ENCODE peak calls at places on chromosomes 2 and 18, in nine cellular contexts. One of them, this sample, is unnamed. For H3K36me3, the result is how much of the 10 kb centered on the place peaks cover.

GRCh38 chr2:32005371-32005976 is 5.3 kb downstream of the MEMO1 start:
- DNase-seq in brain microvascular endothelial cell: no peak
- DNase-seq in neural progenitor cell: no peak
- DNase-seq in left ventricle myocardium inferior: no peak
- DNase-seq in mammary epithelial cell: no peak
- DNase-seq in endodermal cell: no peak
- DNase-seq in hepatocyte: no peak
- DNase-seq in astrocyte: no peak
- DNase-seq in body of pancreas: no peak
- DNase-seq in this sample: no peak

GRCh38 chr2:175976758-175977157 is 25.3 kb downstream of the LNPK start:
- DNase-seq in left ventricle myocardium inferior: no peak
- DNase-seq in endodermal cell: no peak
- DNase-seq in body of pancreas: no peak
- DNase-seq in brain microvascular endothelial cell: peak
- DNase-seq in mammary epithelial cell: no peak
- DNase-seq in neural progenitor cell: no peak
- DNase-seq in hepatocyte: no peak
- DNase-seq in astrocyte: peak
- DNase-seq in this sample: no peak

GRCh38 chr2:235935773-235936172 is 232.4 kb downstream of the GBX2 start:
- DNase-seq in astrocyte: no peak
- DNase-seq in mammary epithelial cell: no peak
- DNase-seq in brain microvascular endothelial cell: no peak
- DNase-seq in body of pancreas: no peak
- DNase-seq in left ventricle myocardium inferior: no peak
- DNase-seq in neural progenitor cell: no peak
- DNase-seq in hepatocyte: no peak
- DNase-seq in endodermal cell: peak
- DNase-seq in this sample: no peak

GRCh38 chr2:9699139-9699823 is 68.5 kb upstream of the YWHAQ start:
- DNase-seq in brain microvascular endothelial cell: peak
- DNase-seq in astrocyte: peak
- DNase-seq in left ventricle myocardium inferior: no peak
- DNase-seq in mammary epithelial cell: peak
- DNase-seq in neural progenitor cell: no peak
- DNase-seq in hepatocyte: peak
- DNase-seq in body of pancreas: no peak
- DNase-seq in endodermal cell: peak
- DNase-seq in this sample: no peak

GRCh38 chr2:98541906-98542305 is 66.4 kb downstream of the COA5 start:
- DNase-seq in left ventricle myocardium inferior: no peak
- DNase-seq in brain microvascular endothelial cell: no peak
- DNase-seq in endodermal cell: peak
- DNase-seq in hepatocyte: no peak
- DNase-seq in body of pancreas: no peak
- DNase-seq in neural progenitor cell: no peak
- DNase-seq in mammary epithelial cell: peak
- DNase-seq in astrocyte: no peak
- DNase-seq in this sample: no peak

GRCh38 chr18:10074122-10074521 is 160.3 kb downstream of the VAPA start:
- DNase-seq in hepatocyte: no peak
- DNase-seq in astrocyte: peak
- DNase-seq in body of pancreas: no peak
- DNase-seq in mammary epithelial cell: peak
- DNase-seq in left ventricle myocardium inferior: no peak
- DNase-seq in endodermal cell: no peak
- DNase-seq in neural progenitor cell: no peak
- DNase-seq in brain microvascular endothelial cell: no peak
- DNase-seq in this sample: no peak

GRCh38 chr2:225233234-225233633 is 166.3 kb upstream of the NYAP2 start:
- DNase-seq in neural progenitor cell: no peak
- DNase-seq in mammary epithelial cell: peak
- DNase-seq in brain microvascular endothelial cell: peak
- DNase-seq in hepatocyte: no peak
- DNase-seq in astrocyte: peak
- DNase-seq in body of pancreas: no peak
- DNase-seq in endodermal cell: no peak
- DNase-seq in left ventricle myocardium inferior: no peak
- DNase-seq in this sample: no peak

GRCh38 chr2:239727776-239728600 is 297.2 kb downstream of the NDUFA10 start:
- DNase-seq in astrocyte: no peak
- DNase-seq in body of pancreas: no peak
- DNase-seq in left ventricle myocardium inferior: peak
- DNase-seq in mammary epithelial cell: no peak
- DNase-seq in neural progenitor cell: no peak
- DNase-seq in brain microvascular endothelial cell: no peak
- DNase-seq in endodermal cell: no peak
- DNase-seq in hepatocyte: no peak
- DNase-seq in this sample: no peak

GRCh38 chr2:219521066-219521880 is 7.0 kb downstream of the ASIC4 start:
- DNase-seq in mammary epithelial cell: no peak
- DNase-seq in endodermal cell: peak
- DNase-seq in neural progenitor cell: peak
- DNase-seq in left ventricle myocardium inferior: no peak
- DNase-seq in brain microvascular endothelial cell: no peak
- DNase-seq in hepatocyte: peak
- DNase-seq in body of pancreas: no peak
- DNase-seq in astrocyte: no peak
- DNase-seq in this sample: no peak

GRCh38 chr2:174180165-174180724 is 68.1 kb downstream of the OLA1 start:
- DNase-seq in astrocyte: no peak
- DNase-seq in body of pancreas: no peak
- DNase-seq in mammary epithelial cell: peak
- DNase-seq in left ventricle myocardium inferior: no peak
- DNase-seq in brain microvascular endothelial cell: no peak
- DNase-seq in neural progenitor cell: peak
- DNase-seq in hepatocyte: peak
- DNase-seq in endodermal cell: no peak
- DNase-seq in this sample: no peak

GRCh38 chr2:168490015-168490874 is 34.2 kb downstream of the CERS6 start:
- DNase-seq in brain microvascular endothelial cell: peak
- DNase-seq in left ventricle myocardium inferior: no peak
- DNase-seq in endodermal cell: peak
- DNase-seq in neural progenitor cell: peak
- DNase-seq in mammary epithelial cell: peak
- DNase-seq in astrocyte: peak
- DNase-seq in body of pancreas: no peak
- DNase-seq in hepatocyte: peak
- DNase-seq in this sample: no peak

GRCh38 chr2:64404002-64404731 is 49.8 kb upstream of the LGALSL start:
- DNase-seq in hepatocyte: peak
- DNase-seq in neural progenitor cell: peak
- DNase-seq in left ventricle myocardium inferior: peak
- DNase-seq in astrocyte: peak
- DNase-seq in body of pancreas: peak
- DNase-seq in brain microvascular endothelial cell: peak
- DNase-seq in mammary epithelial cell: no peak
- DNase-seq in endodermal cell: peak
- DNase-seq in this sample: peak

GRCh38 chr2:64403426-64403825 is 50.5 kb upstream of the LGALSL start:
- DNase-seq in astrocyte: no peak
- DNase-seq in body of pancreas: no peak
- DNase-seq in neural progenitor cell: no peak
- DNase-seq in endodermal cell: no peak
- DNase-seq in brain microvascular endothelial cell: no peak
- DNase-seq in left ventricle myocardium inferior: no peak
- DNase-seq in hepatocyte: no peak
- DNase-seq in mammary epithelial cell: no peak
- DNase-seq in this sample: no peak

GRCh38 chr2:64401501-64401880 is 52.5 kb upstream of the LGALSL start:
- DNase-seq in hepatocyte: peak
- DNase-seq in brain microvascular endothelial cell: no peak
- DNase-seq in astrocyte: no peak
- DNase-seq in endodermal cell: peak
- DNase-seq in neural progenitor cell: no peak
- DNase-seq in mammary epithelial cell: no peak
- DNase-seq in body of pancreas: no peak
- DNase-seq in left ventricle myocardium inferior: no peak
- DNase-seq in this sample: no peak

GRCh38 chr2:64404743-64405142 is 49.2 kb upstream of the LGALSL start:
- DNase-seq in endodermal cell: peak
- DNase-seq in hepatocyte: peak
- DNase-seq in left ventricle myocardium inferior: peak
- DNase-seq in body of pancreas: peak
- DNase-seq in neural progenitor cell: peak
- DNase-seq in brain microvascular endothelial cell: no peak
- DNase-seq in mammary epithelial cell: no peak
- DNase-seq in astrocyte: no peak
- DNase-seq in this sample: no peak

GRCh38 chr2:64402876-64403275 is 51.1 kb upstream of the LGALSL start:
- DNase-seq in hepatocyte: no peak
- DNase-seq in endodermal cell: no peak
- DNase-seq in neural progenitor cell: no peak
- DNase-seq in left ventricle myocardium inferior: no peak
- DNase-seq in brain microvascular endothelial cell: peak
- DNase-seq in astrocyte: no peak
- DNase-seq in body of pancreas: no peak
- DNase-seq in mammary epithelial cell: no peak
- DNase-seq in this sample: no peak
- TF ChIP-seq CTCF in hepatocyte: no peak
- TF ChIP-seq CTCF in endodermal cell: peak
- TF ChIP-seq CTCF in neural progenitor cell: no peak
- TF ChIP-seq CTCF in left ventricle myocardium inferior: no peak
- TF ChIP-seq CTCF in brain microvascular endothelial cell: peak
- TF ChIP-seq CTCF in astrocyte: no peak
- TF ChIP-seq CTCF in body of pancreas: no peak
- TF ChIP-seq CTCF in mammary epithelial cell: no peak
- TF ChIP-seq CTCF in this sample: no peak

DNA sequence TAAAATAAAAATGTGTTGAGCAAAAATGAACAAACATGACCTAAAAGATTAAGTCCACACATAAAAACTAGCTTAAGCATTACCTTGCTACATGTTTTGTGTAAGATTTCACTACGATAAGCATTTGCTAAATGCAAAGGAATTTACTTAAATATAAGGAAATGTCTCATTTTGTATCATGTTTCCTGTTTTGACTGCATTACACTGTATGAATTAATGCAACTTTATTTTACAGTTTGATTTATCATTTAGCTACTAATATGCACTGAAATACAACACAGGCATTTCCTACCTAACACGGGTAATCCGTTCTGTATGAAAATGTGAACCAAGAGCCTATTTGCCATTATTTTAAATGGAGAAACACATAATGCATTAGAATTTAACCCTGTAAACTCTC is 1076.5 kb upstream of the DDX18 start:
- DNase-seq in body of pancreas: no peak
- DNase-seq in brain microvascular endothelial cell: no peak
- DNase-seq in astrocyte: no peak
- DNase-seq in mammary epithelial cell: no peak
- DNase-seq in hepatocyte: no peak
- DNase-seq in endodermal cell: no peak
- DNase-seq in left ventricle myocardium inferior: no peak
- DNase-seq in neural progenitor cell: no peak
- DNase-seq in this sample: no peak
- H3K36me3 ChIP-seq in body of pancreas: under half
- H3K36me3 ChIP-seq in brain microvascular endothelial cell: under half
- H3K36me3 ChIP-seq in astrocyte: under half
- H3K36me3 ChIP-seq in mammary epithelial cell: under half
- H3K36me3 ChIP-seq in hepatocyte: under half
- H3K36me3 ChIP-seq in endodermal cell: under half
- H3K36me3 ChIP-seq in left ventricle myocardium inferior: under half
- H3K36me3 ChIP-seq in neural progenitor cell: under half
- H3K36me3 ChIP-seq in this sample: under half

DNA sequence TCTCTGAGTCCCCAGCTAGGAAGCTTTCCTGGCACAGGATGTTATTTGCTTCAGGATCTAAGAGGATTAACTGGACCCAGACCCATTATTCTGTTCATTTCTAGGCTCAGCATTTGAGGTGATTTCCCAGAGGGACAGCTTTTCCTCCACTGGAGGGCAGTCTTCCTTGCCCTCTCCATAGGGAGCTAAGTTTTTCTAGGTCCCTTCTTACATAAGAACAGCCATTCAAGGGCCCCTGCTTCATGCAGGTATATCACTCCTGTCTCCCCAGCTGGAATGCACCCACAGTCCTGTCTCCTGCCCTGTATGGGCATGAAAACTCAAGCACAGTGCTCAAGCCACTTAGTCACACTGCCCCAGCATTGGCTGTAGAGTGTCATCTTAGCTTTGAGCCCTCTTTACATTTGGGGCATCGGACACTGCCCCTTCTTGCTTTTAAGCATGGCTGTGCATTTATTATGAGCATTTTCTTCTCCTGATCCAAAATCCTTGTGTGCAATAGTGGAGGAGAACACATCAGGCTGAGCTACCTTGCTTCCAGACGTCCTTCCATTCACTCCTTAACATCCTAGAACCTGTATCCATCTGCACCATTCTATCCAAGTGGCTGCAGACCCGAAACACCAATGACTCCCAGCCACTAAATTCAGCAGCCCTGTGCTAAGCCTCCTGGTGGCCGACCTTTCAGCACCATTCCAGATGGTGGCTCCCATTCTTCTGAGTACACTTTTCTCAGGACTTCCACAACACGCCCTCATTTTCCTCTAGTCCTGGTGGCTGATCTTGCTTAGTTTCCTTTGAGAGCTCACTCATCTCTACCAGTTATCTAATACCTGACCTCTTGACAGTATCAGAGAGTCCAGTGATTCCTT is 80.0 kb downstream of the COPS8 start:
- DNase-seq in neural progenitor cell: peak
- DNase-seq in endodermal cell: peak
- DNase-seq in mammary epithelial cell: no peak
- DNase-seq in body of pancreas: no peak
- DNase-seq in brain microvascular endothelial cell: no peak
- DNase-seq in hepatocyte: peak
- DNase-seq in left ventricle myocardium inferior: no peak
- DNase-seq in astrocyte: no peak
- DNase-seq in this sample: no peak
- TF ChIP-seq CTCF in neural progenitor cell: peak
- TF ChIP-seq CTCF in endodermal cell: peak
- TF ChIP-seq CTCF in mammary epithelial cell: peak
- TF ChIP-seq CTCF in body of pancreas: peak
- TF ChIP-seq CTCF in brain microvascular endothelial cell: peak
- TF ChIP-seq CTCF in hepatocyte: peak
- TF ChIP-seq CTCF in left ventricle myocardium inferior: peak
- TF ChIP-seq CTCF in astrocyte: peak
- TF ChIP-seq CTCF in this sample: no peak

DNA sequence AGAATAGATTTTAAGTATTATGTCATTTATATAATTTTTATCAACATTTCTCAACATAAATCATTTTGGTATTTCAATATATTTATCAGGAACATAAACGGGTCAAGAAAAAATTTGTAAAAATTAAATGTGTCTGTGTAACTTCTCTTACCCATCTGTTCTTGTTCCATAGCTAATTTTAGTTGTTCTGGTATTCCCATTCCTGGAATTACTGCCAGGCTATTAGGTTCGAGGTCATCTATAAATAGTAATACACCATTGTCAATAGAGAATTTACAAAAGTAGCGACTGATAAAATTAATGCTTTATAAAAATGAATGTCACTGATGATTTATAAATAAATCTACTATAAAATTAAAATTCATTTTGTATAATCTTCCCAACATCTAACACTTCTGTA is 21.5 kb downstream of the SFT2D3 start:
- DNase-seq in left ventricle myocardium inferior: no peak
- DNase-seq in body of pancreas: no peak
- DNase-seq in astrocyte: no peak
- DNase-seq in brain microvascular endothelial cell: no peak
- DNase-seq in endodermal cell: no peak
- DNase-seq in neural progenitor cell: no peak
- DNase-seq in mammary epithelial cell: no peak
- DNase-seq in hepatocyte: no peak
- DNase-seq in this sample: no peak
- H3K36me3 ChIP-seq in left ventricle myocardium inferior: half or more
- H3K36me3 ChIP-seq in body of pancreas: under half
- H3K36me3 ChIP-seq in astrocyte: under half
- H3K36me3 ChIP-seq in brain microvascular endothelial cell: under half
- H3K36me3 ChIP-seq in endodermal cell: half or more
- H3K36me3 ChIP-seq in neural progenitor cell: under half
- H3K36me3 ChIP-seq in mammary epithelial cell: under half
- H3K36me3 ChIP-seq in hepatocyte: under half
- H3K36me3 ChIP-seq in this sample: under half

This sample was measured in ascending aorta.